ENCODE peak calls at places on chromosomes 7 and 10, in nine cellular contexts. D, R, M, Q, X, Z, I, E and K are unnamed samples.

GRCh38 chr7:143015102-143015501 is 11.8 kb downstream of the OR9A2 start:
- DNase-seq in M (no peak), R (no peak), I (no peak), D (no peak), X (no peak), Z (no peak), Q (no peak), E (no peak), K (no peak)

GRCh38 chr7:757741-758163 is 30.7 kb upstream of the PRKAR1B start:
- DNase-seq in I (no peak), D (no peak), E (no peak), M (no peak), Z (no peak), Q (no peak), X (no peak), R (no peak), K (no peak)

GRCh38 chr10:47243791-47244190 is 56.2 kb upstream of the GDF10 start:
- DNase-seq in M (no peak), Q (no peak), I (no peak), Z (no peak), X (no peak), R (no peak), D (no peak), E (no peak), K (no peak)

GRCh38 chr7:41188163-41189130 is 514.4 kb downstream of the INHBA start:
- DNase-seq in Z (peak), I (peak), X (no peak), Q (no peak), M (no peak), E (no peak), D (peak), R (no peak), K (no peak)

GRCh38 chr7:126804604-126805003 is 448.1 kb downstream of the GRM8 start:
- DNase-seq in X (no peak), M (no peak), R (no peak), I (no peak), Z (no peak), E (no peak), D (no peak), Q (no peak), K (no peak)

GRCh38 chr10:3292601-3293000 is 120.0 kb upstream of the PITRM1 start:
- DNase-seq in Z (no peak), Q (no peak), D (no peak), E (no peak), I (no peak), R (no peak), X (no peak), M (no peak), K (no peak)

GRCh38 chr7:82469207-82469606 is 25.6 kb upstream of the CACNA2D1 start:
- DNase-seq in E (no peak), D (no peak), R (no peak), I (no peak), X (no peak), Q (no peak), Z (no peak), M (no peak), K (no peak)

GRCh38 chr10:78684954-78685353 is 383.8 kb upstream of the ZMIZ1 start:
- DNase-seq in Q (no peak), I (no peak), Z (no peak), D (no peak), R (no peak), M (no peak), E (no peak), X (no peak), K (no peak)

GRCh38 chr10:99976886-99977391 is 32.8 kb downstream of the DNMBP start:
- DNase-seq in D (peak), E (no peak), R (no peak), Q (no peak), X (no peak), I (peak), M (no peak), Z (peak), K (no peak)

GRCh38 chr7:154484406-154484805 is 432.2 kb downstream of the DPP6 start:
- DNase-seq in X (peak), Q (no peak), D (no peak), Z (no peak), R (peak), I (no peak), E (no peak), M (no peak), K (no peak)

GRCh38 chr7:148084138-148084537 is 506.4 kb upstream of the C7orf33 start:
- DNase-seq in Z (peak), D (peak), R (peak), Q (no peak), I (peak), E (no peak), M (peak), X (peak), K (no peak)

GRCh38 chr7:100691676-100692577 is 2.1 kb downstream of the GIGYF1 start:
- DNase-seq in M (peak), E (peak), D (peak), Z (no peak), I (peak), Q (peak), R (peak), X (peak), K (peak)

GRCh38 chr10:113644185-113645120 is 19.4 kb downstream of the NRAP start:
- DNase-seq in R (no peak), X (no peak), M (no peak), Z (no peak), D (peak), E (no peak), Q (no peak), I (no peak), K (no peak)

GRCh38 chr7:11787534-11787933 is 44.5 kb downstream of the THSD7A start:
- DNase-seq in X (no peak), D (no peak), I (no peak), M (no peak), E (no peak), R (no peak), Q (no peak), Z (no peak), K (no peak)

GRCh38 chr10:43605850-43606322 is 352 bp upstream of the ZNF485 start:
- DNase-seq in I (no peak), M (no peak), D (no peak), X (no peak), R (no peak), Z (no peak), E (no peak), Q (no peak), K (no peak)